ENCODE peak calls at places on chromosomes 16 and 17, in ten cellular contexts. B is SK-N-SH, I is GM12864, A is heart right ventricle, W is uterus, H is cardiac fibroblast, X is fibroblast of lung, P is IMR-90, D is foreskin fibroblast, O is testis. J is an unnamed sample.

GRCh38 chr17:74865504-74866197 is 6.0 kb upstream of the GRIN2C start:
- DNase-seq in B (no peak), I (no peak), A (no peak), W (no peak), H (no peak), X (no peak), P (no peak), D (no peak), O (peak), J (no peak)

GRCh38 chr17:34725740-34726139 is 146.4 kb downstream of the TMEM132E start:
- DNase-seq in B (no peak), I (no peak), A (no peak), W (no peak), H (no peak), X (no peak), P (no peak), D (no peak), O (no peak), J (no peak)

GRCh38 chr16:11494029-11494428 is 92.7 kb downstream of the LITAF start:
- DNase-seq in B (peak), I (no peak), A (no peak), W (no peak), H (no peak), X (no peak), P (no peak), D (no peak), O (no peak), J (no peak)

GRCh38 chr16:72569677-72570076 is 397.7 kb upstream of the PMFBP1 start:
- DNase-seq in B (no peak), I (no peak), A (no peak), W (no peak), H (no peak), X (no peak), P (no peak), D (no peak), O (no peak), J (no peak)

GRCh38 chr17:32901743-32902142 is 24.8 kb upstream of the MYO1D start:
- DNase-seq in B (no peak), I (no peak), A (no peak), W (no peak), H (no peak), X (no peak), P (no peak), D (no peak), O (no peak), J (no peak)

GRCh38 chr16:15658556-15658955 is 8.5 kb downstream of the NDE1 start:
- DNase-seq in B (no peak), I (no peak), A (no peak), W (no peak), H (no peak), X (no peak), P (no peak), D (no peak), O (no peak), J (no peak)

GRCh38 chr16:7524419-7524818 is 191.8 kb downstream of the RBFOX1 start:
- DNase-seq in B (no peak), I (no peak), A (no peak), W (no peak), H (no peak), X (no peak), P (no peak), D (no peak), O (no peak), J (no peak)

GRCh38 chr16:63617047-63617989 is 1504.5 kb downstream of the CDH11 start:
- DNase-seq in B (peak), I (no peak), A (peak), W (no peak), H (no peak), X (no peak), P (no peak), D (no peak), O (peak), J (no peak)

GRCh38 chr17:72580321-72581127 is 459.7 kb downstream of the SOX9 start:
- DNase-seq in B (no peak), I (no peak), A (no peak), W (no peak), H (no peak), X (no peak), P (no peak), D (no peak), O (no peak), J (no peak)

GRCh38 chr17:82720204-82720603 is 3.7 kb downstream of the FN3KRP start:
- DNase-seq in B (no peak), I (no peak), A (no peak), W (no peak), H (no peak), X (no peak), P (no peak), D (no peak), O (peak), J (no peak)

GRCh38 chr16:75070055-75070841 is 46.3 kb downstream of the LDHD start:
- DNase-seq in B (peak), I (no peak), A (peak), W (peak), H (no peak), X (peak), P (no peak), D (no peak), O (peak), J (no peak)

GRCh38 chr16:54465063-54465462 is 178.5 kb upstream of the IRX3 start:
- DNase-seq in B (no peak), I (no peak), A (no peak), W (no peak), H (no peak), X (no peak), P (no peak), D (no peak), O (no peak), J (no peak)

GRCh38 chr16:84156342-84156784 is 11.3 kb downstream of the DNAAF1 start:
- DNase-seq in B (no peak), I (no peak), A (no peak), W (no peak), H (no peak), X (peak), P (no peak), D (peak), O (no peak), J (no peak)

GRCh38 chr17:62727916-62728672 is 80.0 kb downstream of the MARCHF10 start:
- DNase-seq in B (no peak), I (no peak), A (no peak), W (no peak), H (no peak), X (no peak), P (no peak), D (no peak), O (no peak), J (no peak)
- TF ChIP-seq CTCF in B (no peak), I (peak), A (peak), W (no peak), H (no peak), X (no peak), P (no peak), D (no peak), O (no peak), J (peak)

GRCh38 chr17:51091635-51092034 is 29.0 kb downstream of the SPAG9 start:
- DNase-seq in B (no peak), I (no peak), A (no peak), W (no peak), H (no peak), X (no peak), P (no peak), D (no peak), O (no peak), J (no peak)
- H3K4me3 ChIP-seq in B (no peak), I (no peak), A (no peak), W (no peak), H (no peak), X (no peak), P (no peak), D (no peak), O (no peak), J (no peak)

GRCh38 chr17:30573603-30574175 is 96.5 kb downstream of the GOSR1 start:
- DNase-seq in B (no peak), I (no peak), A (no peak), W (no peak), H (no peak), X (no peak), P (no peak), D (no peak), O (no peak), J (no peak)
- TF ChIP-seq CTCF in B (no peak), I (no peak), A (no peak), W (no peak), H (no peak), X (no peak), P (no peak), D (no peak), O (no peak), J (no peak)

GRCh38 chr16:86198201-86199118 is 299.5 kb downstream of the IRF8 start:
- DNase-seq in B (no peak), I (no peak), A (no peak), W (no peak), H (no peak), X (no peak), P (no peak), D (no peak), O (no peak), J (no peak)

GRCh38 chr16:86199182-86199581 is 300.2 kb downstream of the IRF8 start:
- DNase-seq in B (no peak), I (no peak), A (no peak), W (no peak), H (no peak), X (peak), P (peak), D (no peak), O (no peak), J (no peak)

GRCh38 chr16:86201746-86202145 is 302.8 kb downstream of the IRF8 start:
- DNase-seq in B (no peak), I (no peak), A (no peak), W (no peak), H (no peak), X (no peak), P (no peak), D (no peak), O (no peak), J (no peak)

GRCh38 chr16:86200722-86201121 is 301.8 kb downstream of the IRF8 start:
- DNase-seq in B (no peak), I (no peak), A (no peak), W (no peak), H (no peak), X (no peak), P (peak), D (no peak), O (no peak), J (no peak)

GRCh38 chr16:86199871-86200700 is 301.1 kb downstream of the IRF8 start:
- DNase-seq in B (no peak), I (no peak), A (no peak), W (no peak), H (no peak), X (peak), P (peak), D (no peak), O (no peak), J (no peak)
- H3K4me3 ChIP-seq in B (no peak), I (no peak), A (no peak), W (no peak), H (no peak), X (peak), P (peak), D (no peak), O (no peak), J (no peak)

DNA sequence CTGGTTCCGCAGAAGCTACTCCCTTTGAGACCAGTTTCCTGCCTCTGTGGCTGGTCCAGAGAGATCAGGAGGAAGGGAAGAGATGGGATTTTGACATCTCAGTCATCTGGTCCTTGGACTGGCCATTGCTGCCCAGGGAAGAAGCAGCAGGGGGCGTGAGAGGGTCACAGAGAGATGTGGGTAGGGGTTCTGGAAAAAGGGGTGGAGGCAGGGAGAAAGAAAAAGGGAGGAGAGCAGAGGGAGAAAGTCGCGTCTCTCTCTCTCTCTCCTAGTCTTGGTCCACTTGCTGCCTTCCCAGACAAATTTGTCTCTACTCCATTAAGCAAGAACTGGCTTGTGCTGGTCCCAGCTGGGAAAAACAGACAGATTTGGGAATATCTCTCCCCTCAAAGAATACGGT is 4.4 kb downstream of the SHBG start:
- DNase-seq in B (peak), I (no peak), A (peak), W (peak), H (peak), X (peak), P (peak), D (peak), O (peak), J (no peak)
- TF ChIP-seq CTCF in B (peak), I (peak), A (peak), W (peak), H (peak), X (peak), P (peak), D (peak), O (peak), J (peak)

J was measured in astrocyte of the cerebellum.